ENCODE peak calls at places on chromosomes 1 and 21, in five cellular contexts. C, N, J, D and O are unnamed samples. For H3K4me1, the result is how much of the 10 kb centered on the place peaks cover.

GRCh38 chr1:113542221-113542701 is 151.9 kb downstream of the MAGI3 start:
- DNase-seq in N (no peak), D (no peak), C (no peak), J (no peak), O (no peak)

GRCh38 chr1:37485902-37486679 is 11.7 kb downstream of the ZC3H12A start:
- DNase-seq in N (no peak), C (no peak), J (no peak), D (no peak), O (no peak)

GRCh38 chr1:112533029-112533428 is 24.3 kb downstream of the WNT2B start:
- DNase-seq in C (no peak), D (no peak), N (no peak), J (no peak), O (no peak)

GRCh38 chr1:44377925-44378784 is 23.1 kb upstream of the ERI3 start:
- DNase-seq in N (peak), D (peak), J (peak), C (peak), O (no peak)

GRCh38 chr1:44357710-44358109 is 2.7 kb upstream of the ERI3 start:
- DNase-seq in C (no peak), N (no peak), J (no peak), D (no peak), O (no peak)

GRCh38 chr1:2431095-2431494 is 18.7 kb upstream of the PEX10 start:
- DNase-seq in C (no peak), N (no peak), D (no peak), J (no peak), O (no peak)

GRCh38 chr1:38579056-38579455 is 280.5 kb downstream of the RRAGC start:
- DNase-seq in D (no peak), C (no peak), N (no peak), J (no peak), O (no peak)

GRCh38 chr1:243260221-243260880 is 4.5 kb downstream of the SDCCAG8 start:
- DNase-seq in D (no peak), N (no peak), C (no peak), J (no peak), O (no peak)

GRCh38 chr1:39525366-39526165 is 34.1 kb downstream of the BMP8A start:
- DNase-seq in C (no peak), D (no peak), J (no peak), N (no peak), O (no peak)

GRCh38 chr1:13760921-13761320 is 60.9 kb downstream of the PRDM2 start:
- DNase-seq in D (no peak), C (peak), N (no peak), J (no peak), O (no peak)

GRCh38 chr1:29426701-29427279 is 190.5 kb downstream of the PTPRU start:
- DNase-seq in J (no peak), C (no peak), D (peak), N (no peak), O (no peak)

GRCh38 chr1:27106561-27107323 is 48.2 kb downstream of the SLC9A1 start:
- DNase-seq in D (no peak), J (no peak), C (no peak), N (no peak), O (no peak)

GRCh38 chr1:184388671-184389292 is 2.0 kb downstream of the C1orf21 start:
- DNase-seq in N (no peak), J (no peak), C (no peak), D (no peak), O (no peak)

GRCh38 chr1:172934417-172934762 is 116.4 kb downstream of the TNFSF18 start:
- DNase-seq in J (no peak), N (no peak), D (no peak), C (no peak), O (no peak)

GRCh38 chr1:177170756-177171535 is at the start of gene BRINP2:
- DNase-seq in D (peak), C (no peak), N (no peak), J (peak), O (peak)

GRCh38 chr1:29719253-29719652 is 482.9 kb downstream of the PTPRU start:
- DNase-seq in N (no peak), J (no peak), C (no peak), D (no peak), O (no peak)

GRCh38 chr21:34498623-34499022 is 13.4 kb downstream of the KCNE1 start:
- DNase-seq in D (no peak), J (no peak), C (no peak), N (no peak), O (no peak)

GRCh38 chr1:4931486-4931885 is 277.1 kb downstream of the AJAP1 start:
- DNase-seq in D (no peak), C (no peak), N (no peak), J (no peak), O (no peak)

GRCh38 chr1:26991310-26992116 is 2.0 kb upstream of the TRNP1 start:
- DNase-seq in J (peak), D (no peak), N (no peak), C (peak), O (no peak)

GRCh38 chr1:81174811-81175476 is 625.8 kb upstream of the ADGRL2 start:
- DNase-seq in J (no peak), N (no peak), D (no peak), C (no peak), O (no peak)

GRCh38 chr1:169427081-169427611 is at the start of gene CCDC181:
- DNase-seq in C (peak), D (peak), J (peak), N (peak), O (peak)

GRCh38 chr1:21537511-21537931 is 28.3 kb downstream of the ALPL start:
- DNase-seq in C (peak), J (no peak), D (peak), N (no peak), O (no peak)

GRCh38 chr1:190312763-190313162 is 164.9 kb downstream of the BRINP3 start:
- DNase-seq in D (no peak), N (no peak), C (no peak), J (no peak), O (no peak)

GRCh38 chr21:44947930-44948331 is 8.1 kb downstream of the SLX9 start:
- DNase-seq in J (no peak), C (no peak), D (peak), N (peak), O (no peak)

GRCh38 chr1:152626688-152627087 is 3.8 kb upstream of the LCE3A start:
- DNase-seq in C (no peak), D (no peak), J (no peak), N (no peak), O (no peak)

GRCh38 chr21:35048183-35048601 is 910 bp downstream of the RUNX1 start:
- DNase-seq in N (peak), J (no peak), D (no peak), C (no peak), O (no peak)

GRCh38 chr1:66725885-66726665 is 26.2 kb upstream of the DYNLT5 start:
- DNase-seq in D (peak), C (peak), J (peak), N (no peak), O (peak)

GRCh38 chr1:191707288-191707687 is 451.0 kb upstream of the RGS18 start:
- DNase-seq in J (no peak), N (no peak), D (no peak), C (no peak), O (no peak)

GRCh38 chr1:204623365-204623893 is 62.1 kb downstream of the LRRN2 start:
- DNase-seq in N (no peak), D (no peak), J (peak), C (peak), O (no peak)

GRCh38 chr21:42459583-42460215 is 36.3 kb downstream of the RSPH1 start:
- DNase-seq in J (no peak), D (no peak), N (no peak), C (no peak), O (no peak)

GRCh38 chr21:32425628-32426027 is 13.1 kb downstream of the EVA1C start:
- DNase-seq in N (no peak), C (no peak), J (no peak), D (no peak), O (no peak)

GRCh38 chr1:89929467-89930063 is 65.3 kb upstream of the ZNF326 start:
- DNase-seq in D (no peak), N (no peak), J (no peak), C (peak), O (no peak)

GRCh38 chr1:156262461-156263287 is 14.8 kb upstream of the PAQR6 start:
- DNase-seq in N (no peak), J (peak), D (no peak), C (no peak), O (no peak)

GRCh38 chr1:232183802-232184201 is 446.1 kb downstream of the SIPA1L2 start:
- DNase-seq in C (no peak), J (no peak), N (no peak), D (no peak), O (no peak)

GRCh38 chr1:26353210-26353859 is 595 bp downstream of the CRYBG2 start:
- DNase-seq in N (no peak), D (no peak), J (no peak), C (no peak), O (no peak)

GRCh38 chr1:173714441-173714758 is 381 bp upstream of the KLHL20 start:
- DNase-seq in D (no peak), C (no peak), N (no peak), J (no peak), O (no peak)

GRCh38 chr1:61056674-61057439 is 25.5 kb upstream of the NFIA start:
- DNase-seq in N (peak), D (peak), C (no peak), J (no peak), O (peak)

GRCh38 chr1:204240233-204240632 is 26.4 kb upstream of the GOLT1A start:
- DNase-seq in N (no peak), C (no peak), J (no peak), D (no peak), O (no peak)

GRCh38 chr1:153099646-153100045 is 5.3 kb upstream of the SPRR2E start:
- DNase-seq in C (no peak), J (no peak), D (no peak), N (no peak), O (no peak)

DNA sequence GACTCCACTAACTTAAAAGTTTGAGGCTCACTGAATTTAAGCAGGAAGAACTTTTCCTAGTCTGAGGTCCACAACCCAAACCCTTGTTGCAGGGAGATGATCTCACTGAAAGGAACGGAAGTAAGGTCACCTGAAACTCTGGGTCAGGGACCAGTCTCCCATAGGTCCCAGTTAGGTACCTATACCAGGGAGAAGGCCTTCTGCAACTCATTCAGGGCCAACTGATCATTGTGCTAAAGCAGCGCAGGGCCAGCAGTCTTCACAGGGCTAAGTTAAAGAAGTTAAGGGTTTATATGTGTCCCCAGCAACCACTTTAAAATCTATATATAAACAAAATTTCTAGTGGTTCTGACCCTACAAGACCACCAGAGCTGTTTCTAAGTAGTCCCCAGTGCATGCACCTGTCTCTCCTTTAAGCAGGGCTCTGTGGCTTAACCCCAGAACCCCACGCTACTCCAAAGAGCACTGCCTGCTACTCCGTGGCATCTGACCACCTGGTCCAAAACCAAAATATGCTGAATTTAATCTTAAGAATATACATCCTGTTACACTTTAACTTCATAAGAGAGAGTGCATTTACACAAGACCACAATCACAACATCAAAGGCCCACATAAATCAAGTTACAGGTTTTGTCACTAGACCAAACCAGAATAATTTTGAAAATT is 2.8 kb downstream of the SRSF10 start:
- DNase-seq in J (no peak), N (no peak), C (no peak), D (no peak), O (no peak)
- H3K4me1 ChIP-seq in J (under half), N (half or more), C (half or more), D (half or more), O (under half)

GRCh38 chr1:167441222-167441621 is 77.1 kb downstream of the CD247 start:
- DNase-seq in J (no peak), N (no peak), C (no peak), D (no peak), O (no peak)
- H3K4me3 ChIP-seq in J (no peak), N (no peak), C (no peak), D (no peak), O (no peak)

GRCh38 chr1:158972841-158973240 is 36.9 kb upstream of the IFI16 start:
- DNase-seq in D (no peak), N (no peak), C (no peak), J (no peak), O (no peak)
- TF ChIP-seq CTCF in D (no peak), N (no peak), C (no peak), J (no peak), O (no peak)

GRCh38 chr1:154971341-154971998 is 923 bp upstream of the SHC1 start:
- DNase-seq in N (no peak), C (no peak), D (peak), J (no peak), O (no peak)
- H3K4me1 ChIP-seq in N (half or more), C (half or more), D (half or more), J (under half), O (half or more)

GRCh38 chr1:10495475-10495817 is 20.7 kb downstream of the PEX14 start:
- DNase-seq in J (no peak), C (no peak), D (no peak), N (no peak), O (no peak)
- H3K4me3 ChIP-seq in J (no peak), C (no peak), D (peak), N (peak), O (no peak)

GRCh38 chr1:160062134-160062533 is 7.8 kb downstream of the KCNJ10 start:
- DNase-seq in J (no peak), N (no peak), C (no peak), D (no peak), O (no peak)

GRCh38 chr1:160056648-160057169 is 13.3 kb downstream of the KCNJ10 start:
- DNase-seq in J (no peak), N (no peak), C (peak), D (no peak), O (no peak)

GRCh38 chr1:160053548-160054365 is 16.2 kb downstream of the KCNJ10 start:
- DNase-seq in D (no peak), N (no peak), J (no peak), C (peak), O (no peak)

GRCh38 chr1:160061376-160062100 is 8.4 kb downstream of the KCNJ10 start:
- DNase-seq in N (no peak), C (no peak), D (no peak), J (no peak), O (no peak)

DNA sequence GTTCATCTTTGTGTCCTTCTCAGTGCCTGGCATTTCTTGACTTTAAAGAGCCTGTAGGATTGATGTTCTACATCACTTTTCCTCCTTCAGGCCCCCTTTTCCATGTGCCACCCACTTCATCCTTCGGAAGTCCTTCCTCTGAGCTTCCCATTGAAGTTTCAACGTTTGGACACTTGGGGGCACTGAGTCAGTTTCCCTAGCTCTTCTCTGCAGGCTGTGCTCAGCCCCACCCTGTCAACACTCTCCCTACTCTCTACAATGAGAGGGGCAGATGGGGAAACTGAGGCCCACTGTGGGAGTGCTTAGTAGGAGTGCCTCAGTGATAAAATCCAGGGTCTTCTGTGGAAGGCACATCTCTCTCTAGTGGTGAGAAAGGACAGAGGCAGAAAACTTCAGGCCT is 11.9 kb downstream of the KCNJ10 start:
- DNase-seq in C (no peak), J (no peak), N (no peak), D (no peak), O (no peak)
- TF ChIP-seq CTCF in C (peak), J (peak), N (peak), D (peak), O (no peak)

GRCh38 chr1:206702803-206703202 is 18.1 kb downstream of the MAPKAPK2 start:
- DNase-seq in C (no peak), J (no peak), D (no peak), N (no peak), O (no peak)

GRCh38 chr1:206705187-206705586 is 20.5 kb downstream of the MAPKAPK2 start:
- DNase-seq in J (no peak), N (no peak), C (no peak), D (no peak), O (peak)

GRCh38 chr1:206703647-206704046 is 18.9 kb downstream of the MAPKAPK2 start:
- DNase-seq in N (no peak), D (no peak), C (no peak), J (no peak), O (no peak)

GRCh38 chr1:206705744-206706297 is 21.1 kb downstream of the MAPKAPK2 start:
- DNase-seq in C (no peak), N (no peak), J (no peak), D (no peak), O (no peak)

GRCh38 chr1:206704239-206704638 is 19.5 kb downstream of the MAPKAPK2 start:
- DNase-seq in N (no peak), J (no peak), C (no peak), D (no peak), O (no peak)
- H3K4me1 ChIP-seq in N (half or more), J (half or more), C (under half), D (half or more), O (half or more)

GRCh38 chr1:226871636-226872327 is 1.4 kb downstream of the PSEN2 start:
- DNase-seq in C (no peak), D (no peak), J (no peak), N (peak), O (no peak)

GRCh38 chr1:226871047-226871365 is 590 bp downstream of the PSEN2 start:
- DNase-seq in C (no peak), N (no peak), D (no peak), J (no peak), O (no peak)

GRCh38 chr1:226868726-226869125 is 1.7 kb upstream of the PSEN2 start:
- DNase-seq in J (no peak), D (no peak), C (no peak), N (no peak), O (no peak)

GRCh38 chr1:226870323-226871046 is at the start of gene PSEN2:
- DNase-seq in N (peak), D (peak), J (peak), C (peak), O (peak)

DNA sequence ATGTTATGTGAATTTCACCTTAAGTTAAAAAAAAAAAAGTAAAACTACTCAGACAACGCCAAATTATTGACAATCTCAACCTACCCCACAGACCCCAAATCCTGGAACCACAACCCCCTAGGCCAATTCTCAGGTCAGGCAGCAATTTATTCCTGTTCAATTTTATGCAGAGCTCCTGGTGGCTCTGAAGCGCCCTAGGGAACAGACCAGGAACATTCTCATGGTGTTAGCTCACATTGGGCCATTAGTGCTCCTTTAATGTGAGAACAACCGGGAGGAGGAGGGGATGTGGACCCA is 442 bp upstream of the PSEN2 start:
- DNase-seq in J (peak), N (no peak), C (no peak), D (no peak), O (no peak)
- H3K4me3 ChIP-seq in J (peak), N (peak), C (peak), D (peak), O (peak)